ENCODE peak calls at places on chromosomes 2 and 18, in ten cellular contexts. One of them, this sample, is unnamed.
A peak's percentile ranks its signal among the peaks of the same experiment; 100 is the strongest.

GRCh38 chr18:73199151-73199550 is 331.4 kb upstream of the NETO1 start:
- DNase-seq in right atrium auricular region: no peak
- DNase-seq in breast epithelium: no peak
- DNase-seq in endodermal cell: no peak
- DNase-seq in uterus: no peak
- DNase-seq in ovary: no peak
- DNase-seq in upper lobe of right lung: no peak
- DNase-seq in sigmoid colon: no peak
- DNase-seq in aorta: no peak
- DNase-seq in OCI-LY7: no peak
- DNase-seq in this sample: no peak

GRCh38 chr2:43707255-43707654 is 31.0 kb upstream of the C1GALT1C1L start:
- DNase-seq in right atrium auricular region: peak; percentile 81
- DNase-seq in breast epithelium: no peak
- DNase-seq in sigmoid colon: peak; percentile 92
- DNase-seq in uterus: peak; percentile 84
- DNase-seq in OCI-LY7: no peak
- DNase-seq in endodermal cell: no peak
- DNase-seq in aorta: no peak
- DNase-seq in upper lobe of right lung: no peak
- DNase-seq in ovary: peak; percentile 72
- DNase-seq in this sample: no peak

GRCh38 chr2:48733067-48733503 is 22.4 kb downstream of the LHCGR start:
- DNase-seq in aorta: no peak
- DNase-seq in ovary: no peak
- DNase-seq in sigmoid colon: no peak
- DNase-seq in breast epithelium: no peak
- DNase-seq in right atrium auricular region: no peak
- DNase-seq in OCI-LY7: no peak
- DNase-seq in upper lobe of right lung: no peak
- DNase-seq in uterus: no peak
- DNase-seq in endodermal cell: no peak
- DNase-seq in this sample: no peak

GRCh38 chr2:177554365-177554764 is 161.8 kb downstream of the AGPS start:
- DNase-seq in right atrium auricular region: no peak
- DNase-seq in breast epithelium: no peak
- DNase-seq in OCI-LY7: no peak
- DNase-seq in sigmoid colon: no peak
- DNase-seq in ovary: no peak
- DNase-seq in endodermal cell: no peak
- DNase-seq in uterus: no peak
- DNase-seq in aorta: no peak
- DNase-seq in upper lobe of right lung: no peak
- DNase-seq in this sample: no peak

GRCh38 chr18:21851327-21851961 is 110.9 kb downstream of the MIB1 start:
- DNase-seq in sigmoid colon: no peak
- DNase-seq in endodermal cell: no peak
- DNase-seq in aorta: no peak
- DNase-seq in ovary: no peak
- DNase-seq in right atrium auricular region: no peak
- DNase-seq in uterus: no peak
- DNase-seq in OCI-LY7: peak; percentile 32
- DNase-seq in upper lobe of right lung: no peak
- DNase-seq in breast epithelium: no peak
- DNase-seq in this sample: no peak

GRCh38 chr2:239025081-239025801 is 177.4 kb downstream of the TWIST2 start:
- DNase-seq in right atrium auricular region: no peak
- DNase-seq in uterus: no peak
- DNase-seq in upper lobe of right lung: peak; percentile 48
- DNase-seq in sigmoid colon: peak; percentile 63
- DNase-seq in breast epithelium: no peak
- DNase-seq in OCI-LY7: no peak
- DNase-seq in endodermal cell: no peak
- DNase-seq in ovary: no peak
- DNase-seq in aorta: peak; percentile 60
- DNase-seq in this sample: peak; percentile 42

GRCh38 chr18:331231-331771 is 63.5 kb upstream of the THOC1 start:
- DNase-seq in upper lobe of right lung: no peak
- DNase-seq in sigmoid colon: no peak
- DNase-seq in right atrium auricular region: no peak
- DNase-seq in ovary: no peak
- DNase-seq in aorta: no peak
- DNase-seq in uterus: peak; percentile 37
- DNase-seq in breast epithelium: no peak
- DNase-seq in endodermal cell: no peak
- DNase-seq in OCI-LY7: no peak
- DNase-seq in this sample: no peak

GRCh38 chr2:232623768-232624553 is 9.4 kb upstream of the EFHD1 start:
- DNase-seq in OCI-LY7: no peak
- DNase-seq in sigmoid colon: no peak
- DNase-seq in endodermal cell: no peak
- DNase-seq in upper lobe of right lung: no peak
- DNase-seq in right atrium auricular region: no peak
- DNase-seq in uterus: no peak
- DNase-seq in aorta: no peak
- DNase-seq in ovary: no peak
- DNase-seq in breast epithelium: no peak
- DNase-seq in this sample: no peak

GRCh38 chr2:163774862-163775261 is 39.1 kb upstream of the FIGN start:
- DNase-seq in endodermal cell: no peak
- DNase-seq in breast epithelium: no peak
- DNase-seq in right atrium auricular region: no peak
- DNase-seq in ovary: no peak
- DNase-seq in upper lobe of right lung: no peak
- DNase-seq in aorta: no peak
- DNase-seq in sigmoid colon: no peak
- DNase-seq in uterus: no peak
- DNase-seq in OCI-LY7: no peak
- DNase-seq in this sample: no peak

GRCh38 chr18:3402962-3403585 is 46.9 kb upstream of the TGIF1 start:
- DNase-seq in OCI-LY7: peak; percentile 68
- DNase-seq in sigmoid colon: no peak
- DNase-seq in aorta: no peak
- DNase-seq in uterus: no peak
- DNase-seq in ovary: no peak
- DNase-seq in breast epithelium: no peak
- DNase-seq in upper lobe of right lung: no peak
- DNase-seq in endodermal cell: no peak
- DNase-seq in right atrium auricular region: no peak
- DNase-seq in this sample: no peak

GRCh38 chr2:222819722-222820333 is 41.0 kb upstream of the ACSL3 start:
- DNase-seq in ovary: no peak
- DNase-seq in sigmoid colon: no peak
- DNase-seq in upper lobe of right lung: no peak
- DNase-seq in endodermal cell: no peak
- DNase-seq in right atrium auricular region: no peak
- DNase-seq in breast epithelium: no peak
- DNase-seq in OCI-LY7: no peak
- DNase-seq in uterus: no peak
- DNase-seq in aorta: no peak
- DNase-seq in this sample: no peak

GRCh38 chr2:53018830-53019425 is 748.7 kb upstream of the CHAC2 start:
- DNase-seq in uterus: no peak
- DNase-seq in upper lobe of right lung: no peak
- DNase-seq in right atrium auricular region: no peak
- DNase-seq in breast epithelium: no peak
- DNase-seq in OCI-LY7: no peak
- DNase-seq in ovary: no peak
- DNase-seq in endodermal cell: no peak
- DNase-seq in sigmoid colon: no peak
- DNase-seq in aorta: no peak
- DNase-seq in this sample: no peak

GRCh38 chr2:239496700-239497099 is 95.9 kb upstream of the HDAC4 start:
- DNase-seq in breast epithelium: no peak
- DNase-seq in uterus: no peak
- DNase-seq in aorta: no peak
- DNase-seq in right atrium auricular region: no peak
- DNase-seq in upper lobe of right lung: no peak
- DNase-seq in ovary: no peak
- DNase-seq in OCI-LY7: peak; percentile 28
- DNase-seq in sigmoid colon: no peak
- DNase-seq in endodermal cell: no peak
- DNase-seq in this sample: no peak

GRCh38 chr18:13067124-13067523 is 76.0 kb downstream of the CEP192 start:
- DNase-seq in upper lobe of right lung: no peak
- DNase-seq in aorta: no peak
- DNase-seq in sigmoid colon: no peak
- DNase-seq in OCI-LY7: no peak
- DNase-seq in breast epithelium: no peak
- DNase-seq in right atrium auricular region: no peak
- DNase-seq in endodermal cell: no peak
- DNase-seq in ovary: no peak
- DNase-seq in uterus: no peak
- DNase-seq in this sample: no peak

GRCh38 chr2:101148777-101149176 is 2.4 kb downstream of the TBC1D8 start:
- DNase-seq in endodermal cell: no peak
- DNase-seq in ovary: no peak
- DNase-seq in OCI-LY7: no peak
- DNase-seq in upper lobe of right lung: no peak
- DNase-seq in sigmoid colon: no peak
- DNase-seq in aorta: no peak
- DNase-seq in breast epithelium: no peak
- DNase-seq in right atrium auricular region: no peak
- DNase-seq in uterus: no peak
- DNase-seq in this sample: no peak

GRCh38 chr2:101147971-101148370 is 3.2 kb downstream of the TBC1D8 start:
- DNase-seq in upper lobe of right lung: no peak
- DNase-seq in sigmoid colon: no peak
- DNase-seq in OCI-LY7: no peak
- DNase-seq in aorta: no peak
- DNase-seq in uterus: no peak
- DNase-seq in ovary: no peak
- DNase-seq in endodermal cell: no peak
- DNase-seq in right atrium auricular region: no peak
- DNase-seq in breast epithelium: no peak
- DNase-seq in this sample: no peak

GRCh38 chr2:101145406-101145805 is 5.8 kb downstream of the TBC1D8 start:
- DNase-seq in OCI-LY7: no peak
- DNase-seq in upper lobe of right lung: no peak
- DNase-seq in right atrium auricular region: no peak
- DNase-seq in aorta: no peak
- DNase-seq in ovary: no peak
- DNase-seq in uterus: no peak
- DNase-seq in breast epithelium: no peak
- DNase-seq in endodermal cell: peak; percentile 69
- DNase-seq in sigmoid colon: no peak
- DNase-seq in this sample: no peak

GRCh38 chr2:101146535-101146934 is 4.6 kb downstream of the TBC1D8 start:
- DNase-seq in endodermal cell: no peak
- DNase-seq in ovary: no peak
- DNase-seq in aorta: no peak
- DNase-seq in upper lobe of right lung: no peak
- DNase-seq in breast epithelium: no peak
- DNase-seq in sigmoid colon: no peak
- DNase-seq in right atrium auricular region: no peak
- DNase-seq in OCI-LY7: no peak
- DNase-seq in uterus: no peak
- DNase-seq in this sample: no peak

DNA sequence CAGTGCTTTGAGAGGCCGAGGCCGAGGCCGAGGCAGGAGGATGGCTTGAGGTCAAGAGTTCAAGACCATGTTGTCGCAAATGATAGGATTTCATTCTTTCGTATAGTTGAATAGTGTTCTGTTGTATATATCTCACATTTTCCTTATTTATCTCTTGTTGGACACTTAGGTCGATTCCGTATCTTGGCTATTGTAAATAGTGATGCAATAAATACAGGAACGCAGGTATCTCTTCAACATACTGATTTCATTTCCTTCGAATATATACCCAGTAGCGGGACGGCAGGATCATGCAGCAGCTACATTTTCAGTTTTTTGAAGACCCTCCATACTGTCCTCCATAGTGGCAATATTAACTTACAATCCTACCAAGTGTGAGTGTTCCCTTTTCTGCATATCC is 4.1 kb downstream of the TBC1D8 start:
- DNase-seq in breast epithelium: no peak
- DNase-seq in ovary: no peak
- DNase-seq in OCI-LY7: no peak
- DNase-seq in sigmoid colon: no peak
- DNase-seq in uterus: no peak
- DNase-seq in right atrium auricular region: no peak
- DNase-seq in aorta: no peak
- DNase-seq in upper lobe of right lung: no peak
- DNase-seq in endodermal cell: no peak
- DNase-seq in this sample: no peak
- H3K4me1 ChIP-seq in breast epithelium: no peaks in the 10 kb centered on the region
- H3K4me1 ChIP-seq in ovary: peaks cover 7% of the 10 kb centered on the region
- H3K4me1 ChIP-seq in OCI-LY7: peaks cover 6% of the 10 kb centered on the region
- H3K4me1 ChIP-seq in sigmoid colon: peaks cover 15% of the 10 kb centered on the region
- H3K4me1 ChIP-seq in uterus: peaks cover 10% of the 10 kb centered on the region
- H3K4me1 ChIP-seq in right atrium auricular region: peaks cover 57% of the 10 kb centered on the region
- H3K4me1 ChIP-seq in aorta: no peaks in the 10 kb centered on the region
- H3K4me1 ChIP-seq in upper lobe of right lung: peaks cover 12% of the 10 kb centered on the region
- H3K4me1 ChIP-seq in endodermal cell: no peaks in the 10 kb centered on the region
- H3K4me1 ChIP-seq in this sample: peaks cover 46% of the 10 kb centered on the region

GRCh38 chr2:28370355-28370754 is 22.3 kb upstream of the FOSL2 start:
- DNase-seq in upper lobe of right lung: no peak
- DNase-seq in right atrium auricular region: no peak
- DNase-seq in endodermal cell: peak; percentile 23
- DNase-seq in sigmoid colon: no peak
- DNase-seq in aorta: no peak
- DNase-seq in breast epithelium: no peak
- DNase-seq in OCI-LY7: no peak
- DNase-seq in ovary: no peak
- DNase-seq in uterus: no peak
- DNase-seq in this sample: no peak
- H3K4me1 ChIP-seq in upper lobe of right lung: peaks cover 17% of the 10 kb centered on the region
- H3K4me1 ChIP-seq in right atrium auricular region: peaks cover 15% of the 10 kb centered on the region
- H3K4me1 ChIP-seq in endodermal cell: no peaks in the 10 kb centered on the region
- H3K4me1 ChIP-seq in sigmoid colon: no peaks in the 10 kb centered on the region
- H3K4me1 ChIP-seq in aorta: no peaks in the 10 kb centered on the region
- H3K4me1 ChIP-seq in breast epithelium: no peaks in the 10 kb centered on the region
- H3K4me1 ChIP-seq in OCI-LY7: no peaks in the 10 kb centered on the region
- H3K4me1 ChIP-seq in ovary: no peaks in the 10 kb centered on the region
- H3K4me1 ChIP-seq in uterus: no peaks in the 10 kb centered on the region
- H3K4me1 ChIP-seq in this sample: peaks cover 7% of the 10 kb centered on the region

GRCh38 chr2:77046339-77046738 is 475.8 kb downstream of the LRRTM4 start:
- DNase-seq in uterus: no peak
- DNase-seq in endodermal cell: no peak
- DNase-seq in upper lobe of right lung: no peak
- DNase-seq in OCI-LY7: no peak
- DNase-seq in ovary: no peak
- DNase-seq in breast epithelium: no peak
- DNase-seq in right atrium auricular region: no peak
- DNase-seq in sigmoid colon: no peak
- DNase-seq in aorta: no peak
- DNase-seq in this sample: no peak
- H3K4me1 ChIP-seq in uterus: no peaks in the 10 kb centered on the region
- H3K4me1 ChIP-seq in endodermal cell: no peaks in the 10 kb centered on the region
- H3K4me1 ChIP-seq in upper lobe of right lung: no peaks in the 10 kb centered on the region
- H3K4me1 ChIP-seq in OCI-LY7: no peaks in the 10 kb centered on the region
- H3K4me1 ChIP-seq in ovary: no peaks in the 10 kb centered on the region
- H3K4me1 ChIP-seq in breast epithelium: no peaks in the 10 kb centered on the region
- H3K4me1 ChIP-seq in right atrium auricular region: no peaks in the 10 kb centered on the region
- H3K4me1 ChIP-seq in sigmoid colon: no peaks in the 10 kb centered on the region
- H3K4me1 ChIP-seq in aorta: no peaks in the 10 kb centered on the region
- H3K4me1 ChIP-seq in this sample: no peaks in the 10 kb centered on the region

DNA sequence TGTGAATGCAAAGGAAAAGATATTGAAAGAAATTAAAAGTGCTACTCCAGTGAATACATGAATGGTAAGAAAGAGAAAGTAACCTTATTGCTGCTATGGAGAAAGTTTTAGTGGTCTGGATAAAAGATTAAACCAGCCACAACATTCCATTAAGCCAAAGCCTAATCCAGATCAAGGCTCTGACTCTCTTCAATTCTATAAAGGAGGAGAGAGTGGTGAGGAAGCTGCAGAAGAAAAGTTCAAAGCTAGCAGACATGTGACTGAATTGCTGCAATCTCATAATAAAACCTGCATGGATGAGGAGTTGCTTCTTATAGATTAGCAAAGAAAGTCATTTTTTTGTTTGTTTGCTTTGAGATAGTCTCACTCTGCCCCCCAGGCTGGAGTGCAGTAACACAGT is 130.2 kb downstream of the DNAH6 start:
- DNase-seq in aorta: no peak
- DNase-seq in upper lobe of right lung: no peak
- DNase-seq in right atrium auricular region: no peak
- DNase-seq in sigmoid colon: no peak
- DNase-seq in ovary: no peak
- DNase-seq in OCI-LY7: no peak
- DNase-seq in endodermal cell: no peak
- DNase-seq in breast epithelium: no peak
- DNase-seq in uterus: no peak
- DNase-seq in this sample: no peak
- H3K4me1 ChIP-seq in aorta: no peaks in the 10 kb centered on the region
- H3K4me1 ChIP-seq in upper lobe of right lung: no peaks in the 10 kb centered on the region
- H3K4me1 ChIP-seq in right atrium auricular region: no peaks in the 10 kb centered on the region
- H3K4me1 ChIP-seq in sigmoid colon: no peaks in the 10 kb centered on the region
- H3K4me1 ChIP-seq in ovary: no peaks in the 10 kb centered on the region
- H3K4me1 ChIP-seq in OCI-LY7: no peaks in the 10 kb centered on the region
- H3K4me1 ChIP-seq in endodermal cell: no peaks in the 10 kb centered on the region
- H3K4me1 ChIP-seq in breast epithelium: no peaks in the 10 kb centered on the region
- H3K4me1 ChIP-seq in uterus: no peaks in the 10 kb centered on the region
- H3K4me1 ChIP-seq in this sample: no peaks in the 10 kb centered on the region

This sample was measured in RWPE2.